ENCODE peak calls at places on chromosomes 12 and 14, in five cellular contexts. One of them, this sample, is unnamed.

GRCh38 chr14:64974563-64974962 is 2.4 kb upstream of the RAB15 start:
- DNase-seq in endothelial cell: no peak
- DNase-seq in NCI-H345: no peak
- DNase-seq in NCI-H524 treated with DMSO at 0.1 percent for 48 hours: no peak
- DNase-seq in left ventricle myocardium inferior: no peak
- DNase-seq in this sample: no peak

GRCh38 chr12:57475271-57476161 is 4.2 kb downstream of the ARHGAP9 start:
- DNase-seq in endothelial cell: peak
- DNase-seq in NCI-H345: no peak
- DNase-seq in NCI-H524 treated with DMSO at 0.1 percent for 48 hours: no peak
- DNase-seq in left ventricle myocardium inferior: no peak
- DNase-seq in this sample: no peak

GRCh38 chr14:54798465-54799124 is 104.0 kb downstream of the GCH1 start:
- DNase-seq in endothelial cell: no peak
- DNase-seq in NCI-H345: no peak
- DNase-seq in NCI-H524 treated with DMSO at 0.1 percent for 48 hours: no peak
- DNase-seq in left ventricle myocardium inferior: no peak
- DNase-seq in this sample: no peak

GRCh38 chr12:9702239-9702638 is 30.7 kb downstream of the CLECL1 start:
- DNase-seq in endothelial cell: no peak
- DNase-seq in NCI-H345: no peak
- DNase-seq in NCI-H524 treated with DMSO at 0.1 percent for 48 hours: no peak
- DNase-seq in left ventricle myocardium inferior: no peak
- DNase-seq in this sample: no peak

GRCh38 chr14:69880051-69880487 is 853 bp downstream of the SMOC1 start:
- DNase-seq in endothelial cell: peak
- DNase-seq in NCI-H345: peak
- DNase-seq in NCI-H524 treated with DMSO at 0.1 percent for 48 hours: no peak
- DNase-seq in left ventricle myocardium inferior: no peak
- DNase-seq in this sample: peak

GRCh38 chr14:92651106-92651792 is 97.2 kb downstream of the LGMN start:
- DNase-seq in endothelial cell: no peak
- DNase-seq in NCI-H345: no peak
- DNase-seq in NCI-H524 treated with DMSO at 0.1 percent for 48 hours: no peak
- DNase-seq in left ventricle myocardium inferior: no peak
- DNase-seq in this sample: no peak

GRCh38 chr14:97107760-97108159 is 310.6 kb downstream of the VRK1 start:
- DNase-seq in endothelial cell: no peak
- DNase-seq in NCI-H345: no peak
- DNase-seq in NCI-H524 treated with DMSO at 0.1 percent for 48 hours: no peak
- DNase-seq in left ventricle myocardium inferior: no peak
- DNase-seq in this sample: no peak

GRCh38 chr12:4449862-4450222 is 4.2 kb upstream of the FGF6 start:
- DNase-seq in endothelial cell: no peak
- DNase-seq in NCI-H345: peak
- DNase-seq in NCI-H524 treated with DMSO at 0.1 percent for 48 hours: no peak
- DNase-seq in left ventricle myocardium inferior: no peak
- DNase-seq in this sample: peak

GRCh38 chr12:121453022-121453360 is 53.1 kb downstream of the RNF34 start:
- DNase-seq in endothelial cell: no peak
- DNase-seq in NCI-H345: no peak
- DNase-seq in NCI-H524 treated with DMSO at 0.1 percent for 48 hours: no peak
- DNase-seq in left ventricle myocardium inferior: no peak
- DNase-seq in this sample: no peak

GRCh38 chr14:79404874-79405273 is 806.4 kb downstream of the DIO2 start:
- DNase-seq in endothelial cell: no peak
- DNase-seq in NCI-H345: no peak
- DNase-seq in NCI-H524 treated with DMSO at 0.1 percent for 48 hours: peak
- DNase-seq in left ventricle myocardium inferior: no peak
- DNase-seq in this sample: no peak

GRCh38 chr12:40013847-40014246 is 92.0 kb downstream of the SLC2A13 start:
- DNase-seq in endothelial cell: no peak
- DNase-seq in NCI-H345: no peak
- DNase-seq in NCI-H524 treated with DMSO at 0.1 percent for 48 hours: no peak
- DNase-seq in left ventricle myocardium inferior: no peak
- DNase-seq in this sample: no peak

GRCh38 chr12:57846577-57847319 is at the start of gene CTDSP2:
- DNase-seq in endothelial cell: peak
- DNase-seq in NCI-H345: peak
- DNase-seq in NCI-H524 treated with DMSO at 0.1 percent for 48 hours: peak
- DNase-seq in left ventricle myocardium inferior: peak
- DNase-seq in this sample: peak

This sample was measured in epithelial cell of esophagus.